ENCODE peak calls at places on chromosomes 7 and 10, in four cellular contexts. One of them, this sample, is unnamed.

GRCh38 chr10:3838723-3839437 is 53.9 kb upstream of the KLF6 start:
- DNase-seq in A549: no peak
- DNase-seq in tibial nerve: no peak
- DNase-seq in MM.1S: no peak
- DNase-seq in this sample: no peak

GRCh38 chr7:18499407-18500197 is 4.1 kb downstream of the HDAC9 start:
- DNase-seq in A549: no peak
- DNase-seq in tibial nerve: no peak
- DNase-seq in MM.1S: no peak
- DNase-seq in this sample: no peak

GRCh38 chr10:6151087-6151977 is 51.4 kb upstream of the PFKFB3 start:
- DNase-seq in A549: peak; percentile 60
- DNase-seq in tibial nerve: peak; percentile 37
- DNase-seq in MM.1S: peak; percentile 76
- DNase-seq in this sample: no peak

GRCh38 chr10:98416989-98417388 is 2.0 kb upstream of the PYROXD2 start:
- DNase-seq in MM.1S: no peak
- DNase-seq in A549: no peak
- DNase-seq in tibial nerve: no peak
- DNase-seq in this sample: peak; percentile 15

GRCh38 chr7:143490719-143491306 is 13.1 kb downstream of the TAS2R41 start:
- DNase-seq in tibial nerve: no peak
- DNase-seq in A549: no peak
- DNase-seq in MM.1S: no peak
- DNase-seq in this sample: peak; percentile 24

GRCh38 chr10:98294270-98294627 is 26.3 kb upstream of the LOXL4 start:
- DNase-seq in tibial nerve: no peak
- DNase-seq in A549: no peak
- DNase-seq in MM.1S: no peak
- DNase-seq in this sample: no peak

GRCh38 chr10:48343106-48343505 is 36.6 kb downstream of the MAPK8 start:
- DNase-seq in tibial nerve: no peak
- DNase-seq in A549: no peak
- DNase-seq in MM.1S: no peak
- DNase-seq in this sample: no peak

GRCh38 chr7:159088016-159088865 is 56.4 kb downstream of the VIPR2 start:
- DNase-seq in MM.1S: no peak
- DNase-seq in tibial nerve: no peak
- DNase-seq in A549: no peak
- DNase-seq in this sample: no peak

GRCh38 chr10:75403144-75404022 is 1.8 kb upstream of the ZNF503 start:
- DNase-seq in tibial nerve: peak; percentile 14
- DNase-seq in MM.1S: no peak
- DNase-seq in A549: peak; percentile 54
- DNase-seq in this sample: no peak

GRCh38 chr10:52488606-52489485 is 174.8 kb downstream of the DKK1 start:
- DNase-seq in A549: no peak
- DNase-seq in tibial nerve: no peak
- DNase-seq in MM.1S: peak; percentile 61
- DNase-seq in this sample: no peak

GRCh38 chr10:126243976-126244375 is 144.3 kb downstream of the ADAM12 start:
- DNase-seq in tibial nerve: no peak
- DNase-seq in A549: no peak
- DNase-seq in MM.1S: no peak
- DNase-seq in this sample: peak; percentile 60

GRCh38 chr7:26198133-26198780 is 2.3 kb downstream of the HNRNPA2B1 start:
- DNase-seq in A549: no peak
- DNase-seq in MM.1S: peak; percentile 67
- DNase-seq in tibial nerve: no peak
- DNase-seq in this sample: peak; percentile 45

GRCh38 chr7:463362-464176 is 56.1 kb downstream of the PDGFA start:
- DNase-seq in A549: no peak
- DNase-seq in MM.1S: no peak
- DNase-seq in tibial nerve: no peak
- DNase-seq in this sample: no peak

GRCh38 chr10:96225119-96225518 is 46.2 kb downstream of the BLNK start:
- DNase-seq in A549: no peak
- DNase-seq in MM.1S: no peak
- DNase-seq in tibial nerve: no peak
- DNase-seq in this sample: no peak

GRCh38 chr10:101564490-101564991 is 23.5 kb downstream of the POLL start:
- DNase-seq in tibial nerve: no peak
- DNase-seq in A549: no peak
- DNase-seq in MM.1S: no peak
- DNase-seq in this sample: peak; percentile 24

GRCh38 chr7:152120210-152120609 is 94.7 kb downstream of the GALNT11 start:
- DNase-seq in tibial nerve: no peak
- DNase-seq in MM.1S: no peak
- DNase-seq in A549: no peak
- DNase-seq in this sample: no peak

GRCh38 chr10:16186564-16186963 is 250.2 kb upstream of the PTER start:
- DNase-seq in MM.1S: no peak
- DNase-seq in tibial nerve: no peak
- DNase-seq in A549: no peak
- DNase-seq in this sample: no peak

GRCh38 chr7:79436378-79436777 is 17.1 kb downstream of the MAGI2 start:
- DNase-seq in tibial nerve: no peak
- DNase-seq in MM.1S: no peak
- DNase-seq in A549: no peak
- DNase-seq in this sample: no peak

GRCh38 chr7:27606270-27607209 is 56.1 kb downstream of the HIBADH start:
- DNase-seq in MM.1S: no peak
- DNase-seq in A549: no peak
- DNase-seq in tibial nerve: no peak
- DNase-seq in this sample: peak; percentile 93

GRCh38 chr7:106614751-106615150 is 46.2 kb downstream of the CCDC71L start:
- DNase-seq in A549: no peak
- DNase-seq in tibial nerve: no peak
- DNase-seq in MM.1S: no peak
- DNase-seq in this sample: no peak

GRCh38 chr7:128266529-128266890 is 25.4 kb downstream of the LEP start:
- DNase-seq in tibial nerve: no peak
- DNase-seq in MM.1S: no peak
- DNase-seq in A549: no peak
- DNase-seq in this sample: no peak

GRCh38 chr10:101682172-101682825 is 12.7 kb downstream of the FBXW4 start:
- DNase-seq in tibial nerve: no peak
- DNase-seq in A549: no peak
- DNase-seq in MM.1S: no peak
- DNase-seq in this sample: no peak

GRCh38 chr10:106567629-106568028 is 596.9 kb downstream of the SORCS1 start:
- DNase-seq in tibial nerve: no peak
- DNase-seq in MM.1S: no peak
- DNase-seq in A549: no peak
- DNase-seq in this sample: no peak

GRCh38 chr7:31835471-31835870 is 148.5 kb downstream of the PPP1R17 start:
- DNase-seq in MM.1S: no peak
- DNase-seq in A549: no peak
- DNase-seq in tibial nerve: no peak
- DNase-seq in this sample: no peak

GRCh38 chr10:70932415-70933196 is 44.2 kb upstream of the PCBD1 start:
- DNase-seq in tibial nerve: no peak
- DNase-seq in A549: no peak
- DNase-seq in MM.1S: no peak
- DNase-seq in this sample: no peak

GRCh38 chr10:45809829-45810228 is 37.5 kb downstream of the AGAP4 start:
- DNase-seq in tibial nerve: no peak
- DNase-seq in MM.1S: no peak
- DNase-seq in A549: no peak
- DNase-seq in this sample: no peak

GRCh38 chr10:11294831-11295230 is 277.2 kb downstream of the CELF2 start:
- DNase-seq in A549: no peak
- DNase-seq in MM.1S: no peak
- DNase-seq in tibial nerve: no peak
- DNase-seq in this sample: no peak

GRCh38 chr7:133698127-133698526 is 429.0 kb upstream of the LRGUK start:
- DNase-seq in MM.1S: no peak
- DNase-seq in tibial nerve: no peak
- DNase-seq in A549: no peak
- DNase-seq in this sample: peak; percentile 53

GRCh38 chr7:101676956-101677355 is 47.9 kb upstream of the MYL10 start:
- DNase-seq in tibial nerve: no peak
- DNase-seq in MM.1S: no peak
- DNase-seq in A549: no peak
- DNase-seq in this sample: no peak

GRCh38 chr10:94194256-94194655 is 168.5 kb downstream of the NOC3L start:
- DNase-seq in A549: no peak
- DNase-seq in MM.1S: no peak
- DNase-seq in tibial nerve: no peak
- DNase-seq in this sample: no peak

DNA sequence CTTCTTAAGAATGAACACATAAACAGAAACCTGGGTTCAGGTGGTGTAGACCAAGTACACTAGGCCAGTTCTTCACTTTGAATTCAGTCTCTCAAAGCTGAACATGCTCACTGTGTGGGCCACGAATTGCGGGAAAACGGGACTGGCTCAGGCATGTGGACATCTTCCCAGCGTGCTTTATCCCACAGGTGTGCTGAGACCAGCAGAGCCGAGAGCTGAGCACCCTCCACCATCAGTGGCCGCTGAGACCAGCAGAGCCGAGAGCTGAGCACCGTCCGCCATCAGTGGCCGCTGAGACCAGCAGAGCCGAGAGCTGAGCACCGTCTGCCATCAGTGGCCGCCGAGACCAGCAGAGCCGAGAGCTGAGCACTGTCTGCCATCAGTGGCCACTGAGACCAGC is 265.4 kb downstream of the DNAJB6 start:
- DNase-seq in MM.1S: no peak
- DNase-seq in tibial nerve: no peak
- DNase-seq in A549: no peak
- DNase-seq in this sample: no peak
- H3K27ac ChIP-seq in MM.1S: no peak overlapping the region
- H3K27ac ChIP-seq in tibial nerve: no peak overlapping the region
- H3K27ac ChIP-seq in A549: no peak overlapping the region
- H3K27ac ChIP-seq in this sample: no peak overlapping the region

GRCh38 chr10:88110822-88111221 is 247.4 kb downstream of the PTEN start:
- DNase-seq in tibial nerve: no peak
- DNase-seq in A549: no peak
- DNase-seq in MM.1S: no peak
- DNase-seq in this sample: no peak
- H3K4me1 ChIP-seq in tibial nerve: no peaks in the 10 kb centered on the region
- H3K4me1 ChIP-seq in A549: peaks cover 18% of the 10 kb centered on the region
- H3K4me1 ChIP-seq in MM.1S: peaks cover 37% of the 10 kb centered on the region
- H3K4me1 ChIP-seq in this sample: peaks cover 24% of the 10 kb centered on the region

DNA sequence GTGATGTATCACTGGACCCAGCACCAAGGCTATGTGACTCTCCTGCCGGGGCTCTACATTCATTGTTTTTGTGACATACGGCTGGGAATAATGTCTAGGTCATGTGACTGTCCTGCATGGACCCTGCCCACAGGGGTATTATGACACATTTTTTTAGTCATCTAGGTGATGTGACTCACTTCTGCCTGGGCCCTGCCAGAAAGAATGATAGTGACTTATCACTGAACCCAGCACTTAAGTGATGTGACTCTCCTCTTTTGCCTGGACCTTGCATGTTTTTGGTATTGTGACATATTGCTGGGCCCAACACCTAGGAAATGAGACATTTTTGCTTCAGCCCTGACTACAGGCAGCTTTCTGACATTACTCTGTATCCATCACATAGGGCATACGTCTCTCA is 51.1 kb upstream of the ZNF107 start:
- DNase-seq in MM.1S: no peak
- DNase-seq in tibial nerve: no peak
- DNase-seq in A549: no peak
- DNase-seq in this sample: no peak
- H3K9me3 ChIP-seq in MM.1S: no peaks in the 10 kb centered on the region
- H3K9me3 ChIP-seq in tibial nerve: no peaks in the 10 kb centered on the region
- H3K9me3 ChIP-seq in A549: peaks cover 19% of the 10 kb centered on the region
- H3K9me3 ChIP-seq in this sample: peaks cover 26% of the 10 kb centered on the region

DNA sequence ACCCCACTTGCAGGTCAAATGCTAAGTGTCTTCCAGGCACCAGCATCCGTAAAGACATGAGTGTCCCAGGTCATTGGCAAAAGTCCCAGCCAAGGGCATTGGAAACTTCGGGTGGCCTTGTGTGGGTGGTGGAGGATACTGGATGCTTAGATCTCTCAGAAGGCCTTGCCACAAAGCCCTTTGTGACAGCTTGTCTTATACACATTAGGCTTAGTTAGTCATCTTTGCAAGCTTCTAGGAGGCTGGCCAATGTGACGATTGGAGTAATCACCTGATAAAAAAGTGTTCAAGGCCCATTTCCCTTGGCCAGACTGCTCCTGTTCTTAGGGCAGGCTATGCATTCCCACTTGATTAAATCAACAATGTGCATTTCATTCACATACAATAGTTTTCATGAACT is 26.9 kb downstream of the NPS start:
- DNase-seq in MM.1S: no peak
- DNase-seq in A549: no peak
- DNase-seq in tibial nerve: no peak
- DNase-seq in this sample: no peak
- H3K27ac ChIP-seq in MM.1S: no peak overlapping the region
- H3K27ac ChIP-seq in A549: no peak overlapping the region
- H3K27ac ChIP-seq in tibial nerve: no peak overlapping the region
- H3K27ac ChIP-seq in this sample: no peak overlapping the region

GRCh38 chr7:100572281-100572948 is 1.3 kb downstream of the SAP25 start:
- DNase-seq in MM.1S: no peak
- DNase-seq in A549: no peak
- DNase-seq in tibial nerve: no peak
- DNase-seq in this sample: no peak

GRCh38 chr7:100571829-100572116 is 1.9 kb downstream of the SAP25 start:
- DNase-seq in MM.1S: no peak
- DNase-seq in tibial nerve: no peak
- DNase-seq in A549: no peak
- DNase-seq in this sample: no peak

GRCh38 chr7:100572949-100573675 is 588 bp downstream of the SAP25 start:
- DNase-seq in tibial nerve: no peak
- DNase-seq in A549: no peak
- DNase-seq in MM.1S: no peak
- DNase-seq in this sample: no peak

GRCh38 chr7:100568936-100569844 is 4.5 kb downstream of the SAP25 start:
- DNase-seq in MM.1S: no peak
- DNase-seq in tibial nerve: peak; percentile 50
- DNase-seq in A549: no peak
- DNase-seq in this sample: peak; percentile 48

DNA sequence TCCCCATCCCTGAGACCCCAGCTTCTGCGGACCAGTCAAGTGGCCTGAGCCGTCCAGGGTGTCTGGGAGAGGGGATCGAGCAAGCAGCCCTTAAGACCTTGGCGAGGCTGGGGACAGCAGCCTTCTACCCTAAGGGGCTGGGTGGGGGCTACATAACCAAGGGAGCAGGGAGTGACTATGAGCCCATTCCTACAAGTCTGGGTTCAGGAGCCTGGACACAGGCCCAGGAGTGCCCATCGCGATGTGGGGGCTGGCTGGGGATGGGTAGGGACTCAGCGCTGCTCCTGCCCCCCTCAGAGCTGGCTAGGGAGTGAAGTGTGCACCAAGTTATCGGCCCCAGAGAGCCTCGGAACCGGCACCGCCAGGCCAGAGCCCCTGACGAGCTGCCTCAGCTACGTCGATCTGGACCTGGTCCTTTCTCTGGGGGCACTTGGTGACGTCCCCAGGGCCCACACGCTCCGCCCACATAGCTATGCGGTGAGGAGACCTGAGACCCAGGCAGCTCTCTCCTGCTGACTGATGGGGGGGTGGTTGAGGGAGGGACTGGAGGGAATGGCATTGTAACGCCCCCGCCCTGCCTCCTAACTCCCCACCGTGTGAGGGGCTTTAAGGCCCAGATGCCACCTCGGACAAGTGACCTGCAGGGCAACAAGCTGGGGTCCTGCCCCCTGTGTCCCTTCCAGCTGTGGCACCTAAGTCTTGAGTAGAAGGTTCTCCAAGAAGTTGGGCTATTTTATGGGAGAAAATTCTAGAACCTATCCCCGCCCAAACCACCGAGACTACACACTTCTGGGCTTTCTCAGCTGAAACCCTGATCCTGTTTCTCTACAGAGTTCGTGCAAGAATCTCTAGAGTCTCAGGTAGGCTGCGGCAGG is 2.5 kb downstream of the SAP25 start:
- DNase-seq in A549: no peak
- DNase-seq in tibial nerve: no peak
- DNase-seq in MM.1S: no peak
- DNase-seq in this sample: no peak
- H3K4me1 ChIP-seq in A549: peaks cover 15% of the 10 kb centered on the region
- H3K4me1 ChIP-seq in tibial nerve: no peaks in the 10 kb centered on the region
- H3K4me1 ChIP-seq in MM.1S: no peaks in the 10 kb centered on the region
- H3K4me1 ChIP-seq in this sample: peaks cover 13% of the 10 kb centered on the region